ENCODE peak calls at places on chromosomes 5 and 9, in five cellular contexts. L is stomach, N is K562, Y is tibial nerve, U is suprapubic skin. F is an unnamed sample.

GRCh38 chr9:122950263-122950662 is 9.4 kb downstream of the RABGAP1 start:
- DNase-seq in L (no peak), N (no peak), Y (no peak), U (no peak), F (no peak)

GRCh38 chr9:73154760-73155159 is 3.1 kb downstream of the ANXA1 start:
- DNase-seq in L (no peak), N (no peak), Y (no peak), U (no peak), F (no peak)

GRCh38 chr5:123460296-123460729 is 37.1 kb upstream of the CEP120 start:
- DNase-seq in L (no peak), N (peak), Y (no peak), U (no peak), F (no peak)

GRCh38 chr5:180785151-180785781 is 17.3 kb downstream of the MGAT1 start:
- DNase-seq in L (no peak), N (no peak), Y (no peak), U (no peak), F (no peak)

GRCh38 chr5:80569086-80569960 is 757 bp downstream of the ANKRD34B start:
- DNase-seq in L (no peak), N (no peak), Y (no peak), U (no peak), F (no peak)

GRCh38 chr5:22835630-22836029 is 17.5 kb downstream of the CDH12 start:
- DNase-seq in L (no peak), N (no peak), Y (no peak), U (no peak), F (no peak)

GRCh38 chr9:26176628-26177027 is 498.4 kb upstream of the TUSC1 start:
- DNase-seq in L (no peak), N (no peak), Y (no peak), U (no peak), F (no peak)

GRCh38 chr9:106953166-106953565 is 90.2 kb downstream of the ZNF462 start:
- DNase-seq in L (no peak), N (no peak), Y (no peak), U (no peak), F (no peak)

GRCh38 chr5:125348936-125349335 is 602.5 kb upstream of the ZNF608 start:
- DNase-seq in L (no peak), N (no peak), Y (no peak), U (no peak), F (no peak)

GRCh38 chr9:3719286-3719685 is 193.5 kb upstream of the RFX3 start:
- DNase-seq in L (no peak), N (no peak), Y (no peak), U (no peak), F (no peak)

GRCh38 chr9:100213730-100214477 is 114.9 kb downstream of the INVS start:
- DNase-seq in L (no peak), N (no peak), Y (no peak), U (no peak), F (no peak)

GRCh38 chr9:121942313-121942712 is 150.8 kb downstream of the TTLL11 start:
- DNase-seq in L (no peak), N (no peak), Y (no peak), U (no peak), F (no peak)

GRCh38 chr5:145946112-145946861 is 9.9 kb downstream of the SH3RF2 start:
- DNase-seq in L (no peak), N (no peak), Y (no peak), U (no peak), F (no peak)

GRCh38 chr5:180668835-180669596 is 19.6 kb upstream of the FLT4 start:
- DNase-seq in L (no peak), N (no peak), Y (no peak), U (no peak), F (no peak)

GRCh38 chr5:59724482-59725392 is 168.8 kb downstream of the PDE4D start:
- DNase-seq in L (no peak), N (peak), Y (no peak), U (no peak), F (no peak)

DNA sequence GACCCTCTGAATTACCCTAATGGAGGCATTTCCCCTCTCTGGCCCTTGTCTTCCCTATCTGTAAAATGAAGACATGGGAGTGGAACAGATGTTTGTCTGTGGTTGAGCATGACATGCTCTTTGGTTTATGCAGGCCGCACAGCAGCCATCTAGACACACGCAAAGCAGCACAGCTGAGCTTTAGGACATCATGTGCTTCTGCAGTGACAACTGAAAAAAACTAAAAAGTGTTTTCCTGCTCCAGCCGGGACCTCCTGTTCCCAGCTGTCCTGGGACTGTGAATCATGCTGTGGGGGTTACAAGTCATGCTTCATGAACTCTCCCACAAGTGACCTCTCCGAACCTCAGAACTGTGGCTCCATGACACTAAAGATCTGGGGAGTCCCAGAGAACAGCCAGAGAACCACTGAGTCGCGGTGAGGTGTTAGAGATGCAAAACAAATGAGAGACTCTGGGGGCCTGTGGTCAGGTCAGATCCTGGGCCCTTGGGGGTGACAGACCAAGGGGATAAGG is 1.7 kb downstream of the SMIM3 start:
- DNase-seq in L (peak), N (no peak), Y (no peak), U (no peak), F (peak)
- TF ChIP-seq EP300 in L (peak), N (no peak), Y (peak), U (peak), F (peak)

GRCh38 chr5:169289520-169289919 is 11.4 kb downstream of the SLIT3 start:
- DNase-seq in L (no peak), N (no peak), Y (no peak), U (no peak), F (no peak)
- TF ChIP-seq CTCF in L (no peak), N (no peak), Y (no peak), U (no peak), F (no peak)

GRCh38 chr9:71676460-71676859 is 91.9 kb downstream of the CEMIP2 start:
- DNase-seq in L (no peak), N (no peak), Y (no peak), U (no peak), F (no peak)

GRCh38 chr9:71675129-71675856 is 93.0 kb downstream of the CEMIP2 start:
- DNase-seq in L (no peak), N (no peak), Y (no peak), U (no peak), F (no peak)

GRCh38 chr9:71678999-71679398 is 89.3 kb downstream of the CEMIP2 start:
- DNase-seq in L (no peak), N (no peak), Y (no peak), U (no peak), F (no peak)

GRCh38 chr9:71677209-71677608 is 91.1 kb downstream of the CEMIP2 start:
- DNase-seq in L (no peak), N (no peak), Y (no peak), U (no peak), F (no peak)

GRCh38 chr9:71675857-71676165 is 92.5 kb downstream of the CEMIP2 start:
- DNase-seq in L (no peak), N (no peak), Y (no peak), U (no peak), F (no peak)
- TF ChIP-seq EP300 in L (no peak), N (no peak), Y (no peak), U (no peak), F (no peak)

GRCh38 chr9:133341369-133342082 is 5.5 kb upstream of the SURF6 start:
- DNase-seq in L (no peak), N (no peak), Y (no peak), U (no peak), F (no peak)

GRCh38 chr9:133340916-133341315 is 4.9 kb upstream of the SURF6 start:
- DNase-seq in L (no peak), N (no peak), Y (no peak), U (no peak), F (no peak)

GRCh38 chr9:133344071-133344470 is 3.9 kb downstream of the MED22 start:
- DNase-seq in L (no peak), N (no peak), Y (no peak), U (no peak), F (no peak)

GRCh38 chr9:133342083-133342406 is 5.9 kb downstream of the MED22 start:
- DNase-seq in L (no peak), N (no peak), Y (no peak), U (no peak), F (no peak)

DNA sequence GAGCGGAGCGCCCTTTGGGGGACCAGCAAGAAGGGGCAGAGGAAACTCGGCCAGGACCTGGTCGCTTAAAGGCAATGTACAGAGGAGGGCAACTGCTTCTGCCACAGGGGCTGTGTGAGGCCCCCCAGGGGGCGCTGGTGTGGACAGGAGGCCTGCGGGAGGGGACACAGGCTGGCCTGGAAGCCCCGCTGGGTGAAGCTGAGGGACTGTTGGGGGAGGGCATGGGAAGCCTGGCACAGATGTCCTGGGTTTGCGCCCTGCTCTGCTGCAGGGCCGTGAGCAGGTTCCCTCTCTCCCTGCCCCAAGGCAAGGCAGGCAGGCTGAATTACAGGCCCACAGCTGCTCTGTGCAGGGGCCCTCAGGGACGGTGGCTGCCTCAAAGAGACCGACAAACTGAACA is 5.4 kb downstream of the MED22 start:
- DNase-seq in L (no peak), N (no peak), Y (no peak), U (no peak), F (no peak)
- TF ChIP-seq CTCF in L (no peak), N (peak), Y (no peak), U (no peak), F (no peak)

GRCh38 chr5:93289915-93290314 is 291.1 kb downstream of the NR2F1-AS1 start:
- DNase-seq in L (no peak), N (no peak), Y (no peak), U (no peak), F (no peak)
- TF ChIP-seq EP300 in L (no peak), N (no peak), Y (no peak), U (no peak), F (no peak)

GRCh38 chr5:83608122-83608521 is 112.5 kb downstream of the HAPLN1 start:
- DNase-seq in L (peak), N (peak), Y (no peak), U (no peak), F (no peak)
- TF ChIP-seq CTCF in L (peak), N (peak), Y (no peak), U (peak), F (no peak)

GRCh38 chr5:170854550-170854949 is 7.3 kb upstream of the RANBP17 start:
- DNase-seq in L (no peak), N (no peak), Y (no peak), U (no peak), F (no peak)

GRCh38 chr5:170848033-170848432 is 13.8 kb upstream of the RANBP17 start:
- DNase-seq in L (no peak), N (no peak), Y (no peak), U (no peak), F (no peak)

GRCh38 chr5:170846416-170846815 is 15.4 kb upstream of the RANBP17 start:
- DNase-seq in L (no peak), N (no peak), Y (no peak), U (no peak), F (no peak)

GRCh38 chr5:170844651-170845050 is 17.2 kb upstream of the RANBP17 start:
- DNase-seq in L (no peak), N (no peak), Y (no peak), U (no peak), F (no peak)

GRCh38 chr5:170849374-170849773 is 12.4 kb upstream of the RANBP17 start:
- DNase-seq in L (no peak), N (no peak), Y (no peak), U (no peak), F (no peak)
- TF ChIP-seq EP300 in L (no peak), N (no peak), Y (no peak), U (no peak), F (no peak)

GRCh38 chr5:131514316-131515275 is 120.4 kb downstream of the RAPGEF6 start:
- DNase-seq in L (no peak), N (no peak), Y (no peak), U (no peak), F (no peak)
- TF ChIP-seq CTCF in L (no peak), N (no peak), Y (no peak), U (no peak), F (no peak)